ENCODE peak calls at places on chromosomes 7 and 10, in seven cellular contexts. One of them, this sample, is unnamed.
A peak's percentile ranks its signal among the peaks of the same experiment; 100 is the strongest.

GRCh38 chr7:155027879-155028278 is 25.0 kb upstream of the PAXIP1 start:
- DNase-seq in upper lobe of left lung: no peak
- DNase-seq in vagina: no peak
- DNase-seq in astrocyte: no peak
- DNase-seq in fibroblast of mammary gland: no peak
- DNase-seq in RWPE1: no peak
- DNase-seq in lower leg skin: no peak
- DNase-seq in this sample: no peak

GRCh38 chr7:158355456-158356065 is 232.1 kb downstream of the PTPRN2 start:
- DNase-seq in upper lobe of left lung: peak; percentile 13
- DNase-seq in RWPE1: no peak
- DNase-seq in fibroblast of mammary gland: no peak
- DNase-seq in astrocyte: no peak
- DNase-seq in lower leg skin: no peak
- DNase-seq in vagina: no peak
- DNase-seq in this sample: no peak

GRCh38 chr10:33095867-33096479 is 137.9 kb upstream of the ITGB1 start:
- DNase-seq in vagina: no peak
- DNase-seq in RWPE1: no peak
- DNase-seq in lower leg skin: no peak
- DNase-seq in fibroblast of mammary gland: no peak
- DNase-seq in upper lobe of left lung: no peak
- DNase-seq in astrocyte: no peak
- DNase-seq in this sample: no peak

GRCh38 chr7:6284461-6285360 is 12.3 kb upstream of the CYTH3 start:
- DNase-seq in RWPE1: peak; percentile 32
- DNase-seq in fibroblast of mammary gland: no peak
- DNase-seq in vagina: no peak
- DNase-seq in astrocyte: no peak
- DNase-seq in upper lobe of left lung: no peak
- DNase-seq in lower leg skin: no peak
- DNase-seq in this sample: no peak

GRCh38 chr10:124671486-124672075 is 72.6 kb downstream of the FAM53B start:
- DNase-seq in upper lobe of left lung: no peak
- DNase-seq in fibroblast of mammary gland: peak; percentile 69
- DNase-seq in vagina: no peak
- DNase-seq in astrocyte: peak; percentile 10
- DNase-seq in lower leg skin: peak; percentile 74
- DNase-seq in RWPE1: peak; percentile 66
- DNase-seq in this sample: no peak

GRCh38 chr7:12321248-12321647 is 82.4 kb downstream of the VWDE start:
- DNase-seq in vagina: no peak
- DNase-seq in fibroblast of mammary gland: no peak
- DNase-seq in RWPE1: no peak
- DNase-seq in astrocyte: peak; percentile 5
- DNase-seq in upper lobe of left lung: no peak
- DNase-seq in lower leg skin: no peak
- DNase-seq in this sample: no peak

GRCh38 chr10:46546591-46547330 is 9.7 kb downstream of the GPRIN2 start:
- DNase-seq in lower leg skin: peak; percentile 58
- DNase-seq in RWPE1: peak; percentile 55
- DNase-seq in vagina: no peak
- DNase-seq in astrocyte: no peak
- DNase-seq in fibroblast of mammary gland: no peak
- DNase-seq in upper lobe of left lung: peak; percentile 85
- DNase-seq in this sample: peak; percentile 14

GRCh38 chr7:77226357-77226839 is 26.8 kb upstream of the FGL2 start:
- DNase-seq in fibroblast of mammary gland: peak; percentile 8
- DNase-seq in vagina: no peak
- DNase-seq in RWPE1: no peak
- DNase-seq in lower leg skin: no peak
- DNase-seq in astrocyte: no peak
- DNase-seq in upper lobe of left lung: no peak
- DNase-seq in this sample: no peak

GRCh38 chr7:24227603-24228359 is 56.2 kb upstream of the NPY start:
- DNase-seq in vagina: no peak
- DNase-seq in upper lobe of left lung: no peak
- DNase-seq in RWPE1: no peak
- DNase-seq in astrocyte: no peak
- DNase-seq in lower leg skin: no peak
- DNase-seq in fibroblast of mammary gland: no peak
- DNase-seq in this sample: no peak

GRCh38 chr7:69237541-69237940 is 360.7 kb upstream of the AUTS2 start:
- DNase-seq in vagina: no peak
- DNase-seq in astrocyte: no peak
- DNase-seq in fibroblast of mammary gland: no peak
- DNase-seq in upper lobe of left lung: no peak
- DNase-seq in RWPE1: no peak
- DNase-seq in lower leg skin: no peak
- DNase-seq in this sample: no peak

GRCh38 chr7:159204664-159205063 is 60.0 kb upstream of the VIPR2 start:
- DNase-seq in lower leg skin: no peak
- DNase-seq in astrocyte: no peak
- DNase-seq in vagina: no peak
- DNase-seq in RWPE1: no peak
- DNase-seq in upper lobe of left lung: peak; percentile 70
- DNase-seq in fibroblast of mammary gland: no peak
- DNase-seq in this sample: no peak

GRCh38 chr10:100999742-101000601 is at the start of gene LZTS2:
- DNase-seq in fibroblast of mammary gland: no peak
- DNase-seq in upper lobe of left lung: peak; percentile 77
- DNase-seq in vagina: no peak
- DNase-seq in RWPE1: no peak
- DNase-seq in astrocyte: no peak
- DNase-seq in lower leg skin: no peak
- DNase-seq in this sample: no peak

GRCh38 chr10:60382946-60383681 is 6.6 kb downstream of the ANK3 start:
- DNase-seq in vagina: no peak
- DNase-seq in fibroblast of mammary gland: peak; percentile 63
- DNase-seq in RWPE1: peak; percentile 64
- DNase-seq in astrocyte: peak; percentile 80
- DNase-seq in upper lobe of left lung: no peak
- DNase-seq in lower leg skin: no peak
- DNase-seq in this sample: no peak

GRCh38 chr10:72218329-72218728 is 2.3 kb upstream of the ASCC1 start:
- DNase-seq in upper lobe of left lung: no peak
- DNase-seq in RWPE1: no peak
- DNase-seq in astrocyte: no peak
- DNase-seq in fibroblast of mammary gland: no peak
- DNase-seq in vagina: no peak
- DNase-seq in lower leg skin: no peak
- DNase-seq in this sample: no peak

GRCh38 chr7:138520742-138521141 is 60.7 kb downstream of the TRIM24 start:
- DNase-seq in RWPE1: no peak
- DNase-seq in vagina: no peak
- DNase-seq in upper lobe of left lung: no peak
- DNase-seq in astrocyte: no peak
- DNase-seq in lower leg skin: no peak
- DNase-seq in fibroblast of mammary gland: no peak
- DNase-seq in this sample: no peak

GRCh38 chr10:52566471-52567246 is 205.9 kb downstream of the MBL2 start:
- DNase-seq in upper lobe of left lung: no peak
- DNase-seq in vagina: no peak
- DNase-seq in lower leg skin: no peak
- DNase-seq in RWPE1: peak; percentile 40
- DNase-seq in astrocyte: peak; percentile 14
- DNase-seq in fibroblast of mammary gland: peak; percentile 68
- DNase-seq in this sample: no peak

GRCh38 chr10:31650010-31650409 is 278.6 kb downstream of the ARHGAP12 start:
- DNase-seq in vagina: no peak
- DNase-seq in astrocyte: peak; percentile 92
- DNase-seq in RWPE1: peak; percentile 34
- DNase-seq in fibroblast of mammary gland: peak; percentile 94
- DNase-seq in upper lobe of left lung: no peak
- DNase-seq in lower leg skin: peak; percentile 78
- DNase-seq in this sample: no peak

GRCh38 chr10:49161411-49161997 is 26.7 kb downstream of the TMEM273 start:
- DNase-seq in vagina: peak; percentile 78
- DNase-seq in lower leg skin: no peak
- DNase-seq in fibroblast of mammary gland: peak; percentile 75
- DNase-seq in upper lobe of left lung: peak; percentile 30
- DNase-seq in RWPE1: no peak
- DNase-seq in astrocyte: peak; percentile 54
- DNase-seq in this sample: no peak
- TF ChIP-seq CTCF in vagina: peak; percentile 17
- TF ChIP-seq CTCF in lower leg skin: no peak
- TF ChIP-seq CTCF in fibroblast of mammary gland: peak; percentile 50
- TF ChIP-seq CTCF in upper lobe of left lung: peak; percentile 27
- TF ChIP-seq CTCF in RWPE1: no peak
- TF ChIP-seq CTCF in astrocyte: peak; percentile 32
- TF ChIP-seq CTCF in this sample: no peak

GRCh38 chr10:24501312-24501711 is 222.4 kb downstream of the ARHGAP21 start:
- DNase-seq in lower leg skin: no peak
- DNase-seq in RWPE1: no peak
- DNase-seq in vagina: no peak
- DNase-seq in astrocyte: no peak
- DNase-seq in fibroblast of mammary gland: no peak
- DNase-seq in upper lobe of left lung: peak; percentile 38
- DNase-seq in this sample: no peak

GRCh38 chr10:24505759-24506158 is 217.9 kb downstream of the ARHGAP21 start:
- DNase-seq in upper lobe of left lung: no peak
- DNase-seq in vagina: no peak
- DNase-seq in RWPE1: no peak
- DNase-seq in lower leg skin: no peak
- DNase-seq in astrocyte: peak; percentile 64
- DNase-seq in fibroblast of mammary gland: no peak
- DNase-seq in this sample: no peak

GRCh38 chr10:24503627-24504320 is 219.9 kb downstream of the ARHGAP21 start:
- DNase-seq in fibroblast of mammary gland: peak; percentile 58
- DNase-seq in astrocyte: peak; percentile 78
- DNase-seq in upper lobe of left lung: no peak
- DNase-seq in vagina: no peak
- DNase-seq in lower leg skin: no peak
- DNase-seq in RWPE1: peak; percentile 52
- DNase-seq in this sample: no peak
- TF ChIP-seq CTCF in fibroblast of mammary gland: peak; percentile 79
- TF ChIP-seq CTCF in astrocyte: peak; percentile 60
- TF ChIP-seq CTCF in upper lobe of left lung: peak; percentile 43
- TF ChIP-seq CTCF in vagina: peak; percentile 22
- TF ChIP-seq CTCF in lower leg skin: no peak
- TF ChIP-seq CTCF in RWPE1: peak; percentile 84
- TF ChIP-seq CTCF in this sample: no peak

GRCh38 chr7:54545241-54545563 is 3.0 kb downstream of the VSTM2A start:
- DNase-seq in RWPE1: no peak
- DNase-seq in lower leg skin: no peak
- DNase-seq in fibroblast of mammary gland: no peak
- DNase-seq in upper lobe of left lung: no peak
- DNase-seq in vagina: no peak
- DNase-seq in astrocyte: no peak
- DNase-seq in this sample: no peak

GRCh38 chr7:54544356-54545240 is 2.4 kb downstream of the VSTM2A start:
- DNase-seq in vagina: no peak
- DNase-seq in RWPE1: no peak
- DNase-seq in fibroblast of mammary gland: no peak
- DNase-seq in astrocyte: no peak
- DNase-seq in lower leg skin: no peak
- DNase-seq in upper lobe of left lung: peak; percentile 60
- DNase-seq in this sample: no peak

GRCh38 chr7:54542920-54543539 is 855 bp downstream of the VSTM2A start:
- DNase-seq in lower leg skin: no peak
- DNase-seq in fibroblast of mammary gland: peak; percentile 9
- DNase-seq in upper lobe of left lung: no peak
- DNase-seq in astrocyte: peak; percentile 23
- DNase-seq in vagina: no peak
- DNase-seq in RWPE1: peak; percentile 19
- DNase-seq in this sample: no peak

GRCh38 chr7:54546986-54547314 is 4.8 kb downstream of the VSTM2A start:
- DNase-seq in fibroblast of mammary gland: no peak
- DNase-seq in RWPE1: no peak
- DNase-seq in vagina: no peak
- DNase-seq in lower leg skin: no peak
- DNase-seq in astrocyte: no peak
- DNase-seq in upper lobe of left lung: no peak
- DNase-seq in this sample: no peak

DNA sequence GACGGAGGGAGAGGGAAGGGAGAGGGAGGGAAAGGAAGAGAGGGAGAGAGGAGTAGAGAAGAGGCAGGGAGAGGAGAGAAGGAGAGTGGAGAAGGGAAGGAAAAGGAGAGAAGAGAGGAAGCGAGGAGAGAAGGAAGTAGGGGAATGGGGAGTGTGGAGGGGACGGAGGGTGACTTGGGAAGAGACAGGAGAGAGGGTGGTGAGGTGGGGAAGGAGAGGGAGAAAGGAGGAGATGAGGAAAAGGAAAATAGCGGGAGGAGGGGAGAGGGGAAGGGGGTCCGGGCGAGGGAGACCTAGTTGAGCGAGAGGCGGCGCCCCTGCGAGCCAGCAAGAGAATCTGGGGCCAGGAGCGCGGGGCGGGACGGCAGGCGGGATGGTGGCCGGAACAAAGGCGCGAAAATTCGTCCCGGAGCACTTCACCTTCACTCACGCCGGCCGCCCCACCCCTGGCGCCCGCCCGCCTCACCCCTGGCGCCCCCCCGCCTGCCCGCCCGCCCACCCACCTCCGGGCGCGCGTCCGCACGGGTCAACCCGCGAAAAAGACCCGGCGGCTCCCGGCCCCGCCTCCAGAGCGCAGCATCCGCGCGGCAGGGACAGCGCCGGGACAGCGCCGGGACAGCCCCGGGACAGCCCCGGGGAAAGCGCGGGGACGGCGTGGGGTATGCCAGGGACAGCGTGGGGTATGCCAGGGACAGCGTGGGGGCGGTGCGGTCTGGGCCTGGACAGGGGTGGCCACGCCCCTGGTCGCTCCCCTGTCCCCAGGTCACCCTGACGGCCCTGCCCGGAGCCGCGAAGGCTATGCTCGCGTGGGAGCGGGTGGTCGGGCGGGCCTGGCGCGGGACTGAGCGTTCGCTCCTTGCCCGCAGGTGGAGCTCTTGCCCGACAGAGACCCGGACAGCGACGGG is 4.2 kb downstream of the VSTM2A start:
- DNase-seq in RWPE1: peak; percentile 51
- DNase-seq in upper lobe of left lung: peak; percentile 82
- DNase-seq in fibroblast of mammary gland: no peak
- DNase-seq in astrocyte: no peak
- DNase-seq in vagina: no peak
- DNase-seq in lower leg skin: no peak
- DNase-seq in this sample: no peak
- TF ChIP-seq CTCF in RWPE1: peak; percentile 13
- TF ChIP-seq CTCF in upper lobe of left lung: no peak
- TF ChIP-seq CTCF in fibroblast of mammary gland: peak; percentile 2
- TF ChIP-seq CTCF in astrocyte: no peak
- TF ChIP-seq CTCF in vagina: no peak
- TF ChIP-seq CTCF in lower leg skin: no peak
- TF ChIP-seq CTCF in this sample: no peak

DNA sequence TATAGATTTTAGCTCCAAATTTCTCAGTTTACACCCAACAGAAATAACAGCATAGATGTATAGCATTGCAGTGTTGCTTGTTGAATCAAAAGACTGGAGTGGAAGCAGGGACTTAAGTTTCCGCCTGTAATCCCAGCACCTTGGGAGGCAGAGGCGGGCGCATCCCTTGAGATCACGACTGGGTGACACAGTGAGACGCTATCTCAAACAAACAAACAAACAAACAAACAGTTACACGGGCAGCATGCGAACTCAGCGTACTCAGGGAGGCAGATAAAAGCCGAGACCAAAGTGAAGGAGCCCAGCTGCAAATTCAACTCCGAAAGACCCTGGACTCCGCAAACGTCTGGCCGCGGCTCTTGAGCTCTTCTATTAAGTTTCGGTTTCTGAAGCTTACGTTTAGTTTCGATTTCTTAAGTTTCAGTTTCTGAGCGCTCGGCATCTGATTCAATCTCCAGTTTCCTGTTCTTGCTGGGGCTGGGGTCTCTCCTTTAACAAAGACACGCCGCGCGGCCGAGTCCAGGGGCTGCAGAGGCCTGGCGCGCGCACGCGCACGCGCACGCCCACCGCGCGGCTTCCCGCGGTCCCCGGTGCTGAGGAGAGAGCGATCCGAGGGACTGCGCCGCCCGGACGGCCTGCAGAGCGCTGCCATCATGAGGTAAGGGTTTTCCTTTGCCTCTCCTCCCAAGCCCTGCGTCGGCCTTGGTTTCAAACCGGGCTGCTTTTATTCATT is at the start of gene IFIT5:
- DNase-seq in astrocyte: peak; percentile 61
- DNase-seq in vagina: peak; percentile 90
- DNase-seq in lower leg skin: peak; percentile 61
- DNase-seq in fibroblast of mammary gland: peak; percentile 63
- DNase-seq in RWPE1: peak; percentile 77
- DNase-seq in upper lobe of left lung: peak; percentile 95
- DNase-seq in this sample: peak; percentile 70
- TF ChIP-seq CTCF in astrocyte: no peak
- TF ChIP-seq CTCF in vagina: no peak
- TF ChIP-seq CTCF in lower leg skin: no peak
- TF ChIP-seq CTCF in fibroblast of mammary gland: no peak
- TF ChIP-seq CTCF in RWPE1: no peak
- TF ChIP-seq CTCF in upper lobe of left lung: no peak
- TF ChIP-seq CTCF in this sample: no peak